ENCODE peak calls at places on chromosomes 6 and 20, in seven cellular contexts. Z, L, H, G, D, O and N are unnamed samples.

GRCh38 chr6:45676376-45676775 is 298.6 kb upstream of the SUPT3H start:
- DNase-seq in Z (no peak), L (no peak), H (no peak), G (no peak), D (no peak), O (no peak), N (no peak)

GRCh38 chr6:103707596-103708325 is 1152.0 kb downstream of the HACE1 start:
- DNase-seq in Z (no peak), L (no peak), H (no peak), G (no peak), D (no peak), O (no peak), N (no peak)

GRCh38 chr20:36355469-36356171 is 49.5 kb downstream of the DLGAP4 start:
- DNase-seq in Z (no peak), L (no peak), H (no peak), G (no peak), D (no peak), O (no peak), N (no peak)

GRCh38 chr20:33009214-33010132 is 2.0 kb downstream of the BPIFB2 start:
- DNase-seq in Z (no peak), L (no peak), H (no peak), G (no peak), D (no peak), O (no peak), N (no peak)

GRCh38 chr6:30399390-30400058 is 54.6 kb downstream of the RPP21 start:
- DNase-seq in Z (no peak), L (no peak), H (no peak), G (no peak), D (no peak), O (no peak), N (no peak)

GRCh38 chr6:157460182-157460999 is 79.4 kb downstream of the ZDHHC14 start:
- DNase-seq in Z (no peak), L (no peak), H (no peak), G (no peak), D (no peak), O (no peak), N (no peak)

GRCh38 chr6:34475167-34476047 is 9.5 kb downstream of the PACSIN1 start:
- DNase-seq in Z (no peak), L (no peak), H (no peak), G (no peak), D (no peak), O (no peak), N (no peak)

GRCh38 chr6:2385584-2385983 is 140.2 kb upstream of the GMDS start:
- DNase-seq in Z (no peak), L (no peak), H (no peak), G (no peak), D (no peak), O (no peak), N (no peak)

GRCh38 chr6:41727705-41728072 is 7.7 kb downstream of the TFEB start:
- DNase-seq in Z (no peak), L (no peak), H (no peak), G (no peak), D (no peak), O (no peak), N (no peak)

GRCh38 chr20:22924949-22925612 is 110.0 kb upstream of the SSTR4 start:
- DNase-seq in Z (no peak), L (no peak), H (no peak), G (no peak), D (no peak), O (no peak), N (no peak)

GRCh38 chr20:62799873-62800272 is 3.6 kb downstream of the MRGBP start:
- DNase-seq in Z (no peak), L (no peak), H (no peak), G (no peak), D (no peak), O (no peak), N (no peak)

GRCh38 chr6:63580704-63580961 is 8.4 kb downstream of the LOC128125822 start:
- DNase-seq in Z (no peak), L (no peak), H (no peak), G (no peak), D (no peak), O (no peak), N (no peak)

GRCh38 chr6:63579937-63580703 is 7.8 kb downstream of the LOC128125822 start:
- DNase-seq in Z (no peak), L (no peak), H (no peak), G (no peak), D (no peak), O (no peak), N (no peak)

GRCh38 chr6:63576147-63576772 is 4.0 kb downstream of the LOC128125822 start:
- DNase-seq in Z (no peak), L (no peak), H (no peak), G (no peak), D (no peak), O (no peak), N (no peak)

GRCh38 chr6:63576985-63577712 is 4.9 kb downstream of the LOC128125822 start:
- DNase-seq in Z (no peak), L (no peak), H (no peak), G (no peak), D (no peak), O (no peak), N (no peak)

DNA sequence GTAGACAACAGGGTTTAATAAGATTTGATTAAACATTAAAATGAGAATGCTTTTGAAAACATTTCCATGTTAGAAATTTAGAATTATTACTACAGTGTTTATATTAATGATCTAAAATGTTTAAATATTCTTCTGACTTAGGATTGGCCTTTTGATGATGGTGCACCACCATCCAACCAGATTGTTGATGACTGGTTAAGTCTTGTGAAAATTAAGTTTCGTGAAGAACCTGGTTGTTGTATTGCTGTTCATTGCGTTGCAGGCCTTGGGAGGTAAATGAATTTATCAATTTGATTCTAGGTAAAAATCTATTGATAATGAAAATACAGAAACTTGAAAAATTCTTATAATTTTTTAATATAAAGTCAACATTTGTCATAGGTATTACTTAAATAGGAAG is 6.5 kb downstream of the LOC128125822 start:
- DNase-seq in Z (no peak), L (no peak), H (no peak), G (no peak), D (no peak), O (no peak), N (no peak)
- H3K4me1 ChIP-seq in Z (no peaks in the 10 kb centered on the region), L (no peaks in the 10 kb centered on the region), H (peaks cover 16% of the 10 kb centered on the region), G (no peaks in the 10 kb centered on the region), D (peaks cover 10% of the 10 kb centered on the region), O (peaks cover 16% of the 10 kb centered on the region), N (no peaks in the 10 kb centered on the region)

GRCh38 chr20:3842332-3842930 is 4.2 kb upstream of the MAVS start:
- DNase-seq in Z (no peak), L (no peak), H (no peak), G (no peak), D (no peak), O (no peak), N (no peak)
- H3K4me1 ChIP-seq in Z (peaks cover under 1% of the 10 kb centered on the region), L (no peaks in the 10 kb centered on the region), H (no peaks in the 10 kb centered on the region), G (no peaks in the 10 kb centered on the region), D (no peaks in the 10 kb centered on the region), O (peaks cover 1% of the 10 kb centered on the region), N (no peaks in the 10 kb centered on the region)

GRCh38 chr20:31707258-31707615 is 15.4 kb downstream of the BCL2L1 start:
- DNase-seq in Z (no peak), L (no peak), H (no peak), G (no peak), D (no peak), O (no peak), N (no peak)
- H3K4me1 ChIP-seq in Z (peaks cover 69% of the 10 kb centered on the region), L (peaks cover 19% of the 10 kb centered on the region), H (peaks cover 80% of the 10 kb centered on the region), G (peaks cover 4% of the 10 kb centered on the region), D (peaks cover 37% of the 10 kb centered on the region), O (peaks cover 19% of the 10 kb centered on the region), N (peaks cover 27% of the 10 kb centered on the region)

GRCh38 chr20:10428008-10428407 is 6.0 kb downstream of the MKKS start:
- DNase-seq in Z (no peak), L (no peak), H (no peak), G (no peak), D (no peak), O (no peak), N (no peak)
- H3K4me1 ChIP-seq in Z (peaks cover 16% of the 10 kb centered on the region), L (no peaks in the 10 kb centered on the region), H (peaks cover 22% of the 10 kb centered on the region), G (peaks cover 3% of the 10 kb centered on the region), D (no peaks in the 10 kb centered on the region), O (peaks cover 26% of the 10 kb centered on the region), N (peaks cover 3% of the 10 kb centered on the region)

DNA sequence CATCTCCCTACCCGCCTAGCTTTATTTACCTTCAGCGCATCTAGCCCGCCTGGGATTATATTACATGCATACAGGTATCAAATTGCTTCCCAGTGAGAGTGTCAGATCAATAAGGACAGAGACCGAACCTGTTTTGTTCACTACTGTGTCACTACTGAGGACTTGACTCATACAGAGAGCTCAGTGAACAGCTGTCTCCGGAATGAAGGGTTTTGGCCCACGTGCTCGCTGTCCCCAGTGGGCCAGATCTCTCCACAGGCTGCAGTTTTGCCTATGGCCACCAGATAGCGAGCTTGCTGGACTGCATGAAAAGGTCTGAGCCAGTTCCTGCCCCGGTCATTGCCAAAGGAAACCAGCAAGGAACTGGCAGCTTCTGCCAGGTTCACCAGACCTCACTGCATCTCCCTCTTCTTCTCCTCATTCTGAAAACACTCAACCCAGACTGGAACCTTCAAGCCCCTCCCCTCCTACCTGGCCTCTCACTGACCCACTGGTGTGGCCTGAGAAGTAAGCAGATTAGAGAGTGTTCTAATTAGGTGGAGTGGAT is 150.8 kb downstream of the ZMYND8 start:
- DNase-seq in Z (peak; percentile 63), L (no peak), H (no peak), G (peak; percentile 78), D (peak; percentile 48), O (peak; percentile 45), N (peak; percentile 38)
- H3K4me1 ChIP-seq in Z (no peaks in the 10 kb centered on the region), L (no peaks in the 10 kb centered on the region), H (no peaks in the 10 kb centered on the region), G (no peaks in the 10 kb centered on the region), D (no peaks in the 10 kb centered on the region), O (peaks cover 15% of the 10 kb centered on the region), N (no peaks in the 10 kb centered on the region)

GRCh38 chr6:312704-313485 is 20.6 kb downstream of the DUSP22 start:
- DNase-seq in Z (no peak), L (no peak), H (no peak), G (no peak), D (no peak), O (no peak), N (no peak)

GRCh38 chr6:308768-309167 is 16.5 kb downstream of the DUSP22 start:
- DNase-seq in Z (no peak), L (no peak), H (no peak), G (no peak), D (no peak), O (no peak), N (no peak)

GRCh38 chr6:309947-310346 is 17.7 kb downstream of the DUSP22 start:
- DNase-seq in Z (no peak), L (no peak), H (no peak), G (no peak), D (no peak), O (no peak), N (no peak)

GRCh38 chr6:311679-312220 is 19.5 kb downstream of the DUSP22 start:
- DNase-seq in Z (no peak), L (no peak), H (no peak), G (no peak), D (no peak), O (no peak), N (no peak)

GRCh38 chr6:310671-311070 is 18.4 kb downstream of the DUSP22 start:
- DNase-seq in Z (no peak), L (no peak), H (no peak), G (no peak), D (no peak), O (no peak), N (no peak)
- H3K4me1 ChIP-seq in Z (peaks cover 32% of the 10 kb centered on the region), L (no peaks in the 10 kb centered on the region), H (peaks cover 22% of the 10 kb centered on the region), G (no peaks in the 10 kb centered on the region), D (peaks cover 9% of the 10 kb centered on the region), O (no peaks in the 10 kb centered on the region), N (no peaks in the 10 kb centered on the region)

GRCh38 chr20:51412333-51412761 is 130.2 kb downstream of the NFATC2 start:
- DNase-seq in Z (no peak), L (no peak), H (no peak), G (no peak), D (no peak), O (no peak), N (no peak)
- H3K4me1 ChIP-seq in Z (no peaks in the 10 kb centered on the region), L (peaks cover 5% of the 10 kb centered on the region), H (no peaks in the 10 kb centered on the region), G (no peaks in the 10 kb centered on the region), D (peaks cover 93% of the 10 kb centered on the region), O (peaks cover 5% of the 10 kb centered on the region), N (no peaks in the 10 kb centered on the region)

GRCh38 chr6:32836873-32837272 is 1.7 kb downstream of the TAP2 start:
- DNase-seq in Z (no peak), L (no peak), H (no peak), G (no peak), D (no peak), O (no peak), N (no peak)
- H3K4me1 ChIP-seq in Z (peaks cover 8% of the 10 kb centered on the region), L (no peaks in the 10 kb centered on the region), H (no peaks in the 10 kb centered on the region), G (peaks cover 4% of the 10 kb centered on the region), D (peaks cover 53% of the 10 kb centered on the region), O (peaks cover 5% of the 10 kb centered on the region), N (no peaks in the 10 kb centered on the region)